ENCODE peak calls at places on chromosomes 4 and X, in seven cellular contexts. T is PC-3, K is GM23248, L is GM23338, X is PC-9, P is neural progenitor cell, U is MM.1S. A is an unnamed sample.

GRCh38 chr4:35250771-35251170 is 993.5 kb downstream of the ARAP2 start:
- DNase-seq in P (no peak), T (peak; percentile 57), U (no peak), X (no peak), K (peak; percentile 2), L (no peak), A (no peak)

GRCh38 chr4:141971854-141972253 is 335.5 kb downstream of the IL15 start:
- DNase-seq in T (no peak), P (no peak), K (no peak), L (no peak), X (no peak), U (no peak), A (no peak)

GRCh38 chr4:138938371-138938699 is 77.2 kb upstream of the NOCT start:
- DNase-seq in U (peak; percentile 42), P (peak; percentile 54), L (peak; percentile 71), T (peak; percentile 55), X (no peak), K (peak; percentile 63), A (peak; percentile 42)

GRCh38 chr4:172270421-172270820 is 457.2 kb downstream of the GALNTL6 start:
- DNase-seq in L (no peak), U (no peak), K (peak; percentile 16), T (peak; percentile 26), P (no peak), X (no peak), A (no peak)

GRCh38 chr4:183326853-183327252 is 4.6 kb upstream of the CLDN24 start:
- DNase-seq in P (no peak), T (peak; percentile 76), K (peak; percentile 56), L (no peak), X (no peak), U (no peak), A (no peak)

GRCh38 chr4:53545238-53545637 is 46.0 kb downstream of the LNX1 start:
- DNase-seq in P (peak; percentile 39), L (peak; percentile 73), T (no peak), K (no peak), X (no peak), U (no peak), A (no peak)

GRCh38 chr4:126375462-126376054 is 1060.8 kb downstream of the FAT4 start:
- DNase-seq in U (no peak), K (no peak), P (no peak), T (no peak), L (no peak), X (no peak), A (no peak)

GRCh38 chrX:51743179-51743957 is at the start of gene GSPT2:
- DNase-seq in K (peak; percentile 76), U (peak; percentile 61), L (peak; percentile 59), P (peak; percentile 65), X (no peak), T (peak; percentile 61), A (peak; percentile 74)

GRCh38 chr4:140122891-140123290 is 31.1 kb downstream of the MAML3 start:
- DNase-seq in L (no peak), U (peak; percentile 42), T (no peak), K (no peak), X (no peak), P (no peak), A (no peak)

GRCh38 chrX:29071525-29071924 is 484.3 kb downstream of the IL1RAPL1 start:
- DNase-seq in X (no peak), P (no peak), T (no peak), K (peak; percentile 2), U (no peak), L (no peak), A (no peak)

GRCh38 chr4:147772056-147772455 is 40.2 kb downstream of the ARHGAP10 start:
- DNase-seq in X (no peak), U (no peak), P (no peak), K (no peak), T (no peak), L (no peak), A (no peak)

GRCh38 chrX:135625995-135626394 is 87.4 kb upstream of the CT45A1 start:
- DNase-seq in X (peak; percentile 4), K (peak; percentile 33), P (peak; percentile 17), U (no peak), T (peak; percentile 39), L (peak; percentile 34), A (peak; percentile 14)

GRCh38 chr4:71411976-71412375 is 73.2 kb downstream of the SLC4A4 start:
- DNase-seq in X (no peak), L (no peak), P (no peak), U (no peak), T (no peak), K (peak; percentile 3), A (no peak)

GRCh38 chr4:140769209-140769608 is 13.0 kb upstream of the TBC1D9 start:
- DNase-seq in K (no peak), U (no peak), T (no peak), P (no peak), X (no peak), L (no peak), A (no peak)

GRCh38 chrX:115018944-115019343 is 1.5 kb upstream of the IL13RA2 start:
- DNase-seq in L (no peak), U (no peak), T (peak; percentile 61), K (peak; percentile 58), P (no peak), X (no peak), A (no peak)

GRCh38 chr4:33714971-33715370 is 2529.3 kb downstream of the ARAP2 start:
- DNase-seq in P (no peak), U (no peak), X (no peak), L (no peak), K (no peak), T (peak; percentile 43), A (no peak)

GRCh38 chr4:78363031-78363430 is 188.5 kb upstream of the ANXA3 start:
- DNase-seq in T (no peak), L (no peak), U (no peak), P (no peak), K (no peak), X (no peak), A (no peak)

GRCh38 chrX:8730812-8731578 is 942 bp downstream of the ANOS1 start:
- DNase-seq in P (peak; percentile 35), X (no peak), T (peak; percentile 3), L (peak; percentile 25), U (no peak), K (no peak), A (peak; percentile 15)

GRCh38 chrX:47751670-47752069 is 85.0 kb upstream of the ZNF81 start:
- DNase-seq in L (peak; percentile 59), P (peak; percentile 53), K (peak; percentile 62), T (peak; percentile 55), X (peak; percentile 16), U (peak; percentile 43), A (no peak)

GRCh38 chr4:139532951-139533350 is 23.1 kb downstream of the SETD7 start:
- DNase-seq in T (no peak), K (peak; percentile 50), L (no peak), X (no peak), U (no peak), P (no peak), A (no peak)

GRCh38 chrX:11239230-11239629 is 54.0 kb upstream of the AMELX start:
- DNase-seq in X (no peak), K (peak; percentile 79), T (peak; percentile 86), P (no peak), U (peak; percentile 74), L (no peak), A (peak; percentile 7)

GRCh38 chr4:76211769-76212168 is 1.9 kb downstream of the SCARB2 start:
- DNase-seq in U (no peak), X (no peak), L (no peak), K (peak; percentile 31), T (no peak), P (no peak), A (no peak)

GRCh38 chrX:12972867-12973560 is 1.9 kb upstream of the TMSB4X start:
- DNase-seq in K (no peak), T (no peak), X (no peak), U (no peak), P (no peak), L (no peak), A (no peak)
- H3F3A ChIP-seq in K (peaks cover 22% of the 10 kb centered on the region), T (peaks cover 10% of the 10 kb centered on the region), X (peaks cover 41% of the 10 kb centered on the region), U (peaks cover 14% of the 10 kb centered on the region), P (peaks cover 39% of the 10 kb centered on the region), L (no peaks in the 10 kb centered on the region), A (peaks cover 48% of the 10 kb centered on the region)

DNA sequence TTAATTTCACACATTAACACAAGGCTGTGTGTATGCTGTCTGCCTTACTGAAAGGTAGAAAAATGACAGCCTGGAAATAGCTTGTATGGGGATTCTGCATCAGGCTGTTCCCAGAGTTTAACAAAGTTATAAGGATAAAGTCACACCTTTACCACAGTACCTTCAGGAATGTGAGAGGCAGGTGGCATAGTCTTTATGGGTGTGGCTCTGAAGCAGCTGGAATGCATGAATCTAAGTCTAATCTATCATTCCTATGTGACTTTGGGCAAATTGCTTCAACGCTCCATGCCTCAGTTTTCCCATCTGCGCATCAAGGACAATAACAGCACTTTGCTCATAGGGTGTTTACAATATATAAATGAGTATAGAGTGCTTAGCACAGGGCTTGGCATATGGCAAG is 84.2 kb upstream of the EGFL6 start:
- DNase-seq in K (no peak), T (peak; percentile 55), L (no peak), X (peak; percentile 35), P (no peak), U (no peak), A (no peak)
- H3F3A ChIP-seq in K (peaks cover 29% of the 10 kb centered on the region), T (no peaks in the 10 kb centered on the region), L (no peaks in the 10 kb centered on the region), X (peaks cover 34% of the 10 kb centered on the region), P (peaks cover 14% of the 10 kb centered on the region), U (no peaks in the 10 kb centered on the region), A (peaks cover 33% of the 10 kb centered on the region)

GRCh38 chrX:43586855-43587254 is 69.2 kb upstream of the MAOA start:
- DNase-seq in X (no peak), L (no peak), P (no peak), T (no peak), K (no peak), U (no peak), A (no peak)

GRCh38 chrX:43589735-43590515 is 66.2 kb upstream of the MAOA start:
- DNase-seq in P (no peak), U (no peak), L (no peak), T (peak; percentile 74), K (no peak), X (no peak), A (no peak)

GRCh38 chrX:43595931-43596330 is 60.2 kb upstream of the MAOA start:
- DNase-seq in K (no peak), U (no peak), L (no peak), X (no peak), P (no peak), T (no peak), A (no peak)

DNA sequence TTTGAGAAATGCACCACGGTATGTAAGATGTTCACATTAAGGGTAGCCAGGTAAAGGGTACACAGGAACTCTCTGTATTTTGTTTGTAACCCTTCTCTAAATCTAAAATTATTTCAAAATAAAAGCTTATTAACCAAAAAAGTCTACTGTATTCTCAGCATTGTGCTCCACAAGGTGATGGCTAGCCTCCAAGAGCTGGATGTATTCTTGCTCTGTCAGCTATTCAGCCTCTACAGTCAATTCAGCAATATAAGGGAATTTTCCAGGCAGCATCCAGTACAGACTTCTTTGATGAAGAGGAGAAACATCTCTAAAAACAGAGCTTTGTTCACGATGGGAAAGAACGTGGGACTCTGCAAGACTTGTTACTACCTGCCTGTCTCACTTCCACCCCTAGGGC is 63.5 kb upstream of the MAOA start:
- DNase-seq in K (no peak), U (no peak), X (no peak), T (no peak), P (no peak), L (no peak), A (no peak)
- H3F3A ChIP-seq in K (no peaks in the 10 kb centered on the region), U (no peaks in the 10 kb centered on the region), X (no peaks in the 10 kb centered on the region), T (no peaks in the 10 kb centered on the region), P (no peaks in the 10 kb centered on the region), L (no peaks in the 10 kb centered on the region), A (no peaks in the 10 kb centered on the region)

DNA sequence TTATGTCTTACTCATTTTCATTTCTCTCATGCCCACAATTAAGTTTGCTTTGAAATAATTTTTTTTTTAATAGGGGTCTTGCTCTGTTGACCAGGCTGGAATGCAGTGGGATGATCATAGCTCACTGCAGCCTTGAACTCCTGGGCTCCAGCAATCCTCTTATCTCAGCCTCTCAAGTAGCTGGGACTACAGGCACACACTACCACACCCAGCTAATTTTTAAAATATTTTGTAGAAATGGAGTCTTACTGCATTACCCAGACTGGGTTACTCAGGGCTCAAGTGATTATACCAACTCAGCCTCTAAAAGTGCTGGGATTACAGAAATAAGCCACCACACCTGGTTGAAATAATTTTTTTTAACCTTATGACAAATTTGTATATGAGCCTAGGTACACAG is 19.2 kb upstream of the MAB21L2 start:
- DNase-seq in U (no peak), X (no peak), T (no peak), P (no peak), L (no peak), K (no peak), A (no peak)
- H3F3A ChIP-seq in U (no peaks in the 10 kb centered on the region), X (no peaks in the 10 kb centered on the region), T (no peaks in the 10 kb centered on the region), P (peaks cover 12% of the 10 kb centered on the region), L (no peaks in the 10 kb centered on the region), K (no peaks in the 10 kb centered on the region), A (peaks cover 2% of the 10 kb centered on the region)